ENCODE peak calls at places on chromosomes 11 and 22, in eight cellular contexts. U is SK-N-SH, O is Calu3, F is nephron progenitor cell, D is GM06990, H is fibroblast of pulmonary artery, T is fibroblast of lung, K is colonic mucosa. V is an unnamed sample.

GRCh38 chr11:129538323-129538722 is 162.7 kb downstream of the BARX2 start:
- DNase-seq in F (no peak), O (no peak), D (no peak), H (no peak), K (no peak), T (no peak), U (no peak), V (no peak)

GRCh38 chr11:79834015-79834414 is 393.2 kb upstream of the TENM4 start:
- DNase-seq in H (no peak), T (no peak), D (no peak), U (no peak), K (no peak), O (no peak), F (no peak), V (no peak)

GRCh38 chr11:103525069-103525468 is 415.8 kb downstream of the DYNC2H1 start:
- DNase-seq in K (no peak), U (no peak), D (no peak), T (peak; percentile 30), H (peak; percentile 65), F (no peak), O (peak; percentile 1), V (no peak)

GRCh38 chr11:19955660-19956059 is 204.6 kb downstream of the DBX1 start:
- DNase-seq in O (no peak), U (peak; percentile 55), D (no peak), T (no peak), K (no peak), F (no peak), H (no peak), V (no peak)

GRCh38 chr11:12771875-12772274 is 97.7 kb downstream of the TEAD1 start:
- DNase-seq in F (no peak), K (no peak), O (no peak), T (no peak), U (no peak), D (no peak), H (peak; percentile 41), V (no peak)

GRCh38 chr11:114916406-114916805 is 238.1 kb downstream of the NXPE2 start:
- DNase-seq in F (no peak), H (no peak), D (no peak), T (no peak), U (peak; percentile 66), O (no peak), K (no peak), V (no peak)

GRCh38 chr22:35203583-35203982 is 53.7 kb upstream of the HMGXB4 start:
- DNase-seq in D (no peak), T (no peak), U (no peak), F (no peak), K (no peak), O (no peak), H (no peak), V (no peak)

GRCh38 chr11:87820026-87820425 is 355.2 kb downstream of the RAB38 start:
- DNase-seq in H (no peak), K (no peak), F (no peak), O (no peak), T (peak; percentile 2), U (no peak), D (no peak), V (no peak)

GRCh38 chr11:75800136-75800675 is 14.8 kb upstream of the UVRAG start:
- DNase-seq in D (no peak), F (no peak), K (no peak), T (no peak), U (no peak), O (no peak), H (no peak), V (no peak)

GRCh38 chr11:14809466-14809865 is 82.6 kb downstream of the CYP2R1 start:
- DNase-seq in H (no peak), D (no peak), T (peak; percentile 29), O (no peak), F (no peak), K (no peak), U (no peak), V (no peak)

GRCh38 chr11:125946712-125947418 is 1.0 kb downstream of the VSIG10L2 start:
- DNase-seq in O (no peak), T (no peak), U (no peak), H (no peak), F (no peak), D (no peak), K (no peak), V (no peak)

GRCh38 chr11:46343520-46343919 is 3.7 kb upstream of the DGKZ start:
- DNase-seq in O (no peak), T (no peak), H (no peak), F (no peak), D (no peak), K (no peak), U (no peak), V (no peak)

GRCh38 chr11:130472434-130472961 is 24.1 kb downstream of the ADAMTS15 start:
- DNase-seq in O (no peak), H (no peak), D (no peak), F (no peak), U (no peak), T (no peak), K (no peak), V (no peak)

GRCh38 chr22:35619336-35620094 is 2.4 kb upstream of the MB start:
- DNase-seq in D (no peak), T (no peak), H (no peak), U (no peak), K (no peak), O (no peak), F (no peak), V (no peak)

GRCh38 chr22:30181459-30182353 is 64.9 kb downstream of the LIF start:
- DNase-seq in D (no peak), O (no peak), H (no peak), U (no peak), T (no peak), F (no peak), K (no peak), V (no peak)

GRCh38 chr11:123461164-123461563 is 31.1 kb downstream of the GRAMD1B start:
- DNase-seq in O (no peak), H (no peak), T (no peak), U (peak; percentile 44), F (no peak), K (no peak), D (no peak), V (no peak)

GRCh38 chr11:117005758-117006157 is 92.5 kb downstream of the SIK3 start:
- DNase-seq in O (no peak), K (no peak), U (no peak), D (no peak), T (no peak), F (no peak), H (no peak), V (no peak)

GRCh38 chr22:39170825-39171622 is 18.5 kb upstream of the CBX7 start:
- DNase-seq in U (peak; percentile 79), H (peak; percentile 74), D (peak; percentile 82), K (peak; percentile 82), O (peak; percentile 93), F (peak; percentile 92), T (peak; percentile 67), V (peak; percentile 95)

GRCh38 chr11:125268611-125269010 is 104.1 kb downstream of the PKNOX2 start:
- DNase-seq in K (no peak), O (no peak), U (no peak), H (no peak), D (no peak), T (no peak), F (no peak), V (no peak)

DNA sequence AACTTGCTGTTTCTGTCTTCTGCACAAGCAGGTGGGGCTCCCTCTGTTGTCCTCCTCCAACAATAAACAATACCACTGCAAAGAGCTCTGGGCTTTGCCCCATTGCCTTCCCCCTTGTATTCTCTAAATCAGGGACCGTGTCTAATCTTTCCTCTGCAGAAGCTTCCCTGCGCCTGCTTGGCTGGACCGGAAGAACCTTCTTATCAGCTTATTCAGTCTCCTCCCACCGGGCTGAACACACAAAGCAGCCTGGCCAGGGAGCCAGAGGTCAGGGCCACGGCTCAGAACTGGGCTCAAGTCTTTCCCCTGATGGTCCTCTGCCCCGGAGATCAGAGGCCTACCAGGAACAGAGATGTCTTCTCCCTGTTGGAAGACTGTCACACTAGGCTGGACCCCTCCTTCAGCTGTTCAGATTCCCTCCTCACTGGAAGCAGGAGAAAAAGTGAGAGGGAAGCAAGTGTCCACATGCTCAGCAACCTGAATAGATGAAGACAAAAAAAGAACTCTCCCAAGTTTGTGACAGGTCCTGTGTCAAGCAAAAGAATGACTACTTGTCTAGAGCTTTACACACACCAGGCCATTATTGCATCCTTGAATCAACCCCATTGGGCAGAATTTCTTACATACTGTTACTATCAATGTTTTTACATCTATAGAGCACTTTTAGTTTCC is 63.7 kb downstream of the RAB30 start:
- DNase-seq in O (peak; percentile 6), H (peak; percentile 35), T (no peak), F (peak; percentile 23), K (peak; percentile 76), D (no peak), U (peak; percentile 72), V (peak; percentile 46)
- TF ChIP-seq CTCF in O (no peak), H (no peak), T (no peak), F (no peak), K (no peak), D (peak; percentile 23), U (no peak), V (no peak)

DNA sequence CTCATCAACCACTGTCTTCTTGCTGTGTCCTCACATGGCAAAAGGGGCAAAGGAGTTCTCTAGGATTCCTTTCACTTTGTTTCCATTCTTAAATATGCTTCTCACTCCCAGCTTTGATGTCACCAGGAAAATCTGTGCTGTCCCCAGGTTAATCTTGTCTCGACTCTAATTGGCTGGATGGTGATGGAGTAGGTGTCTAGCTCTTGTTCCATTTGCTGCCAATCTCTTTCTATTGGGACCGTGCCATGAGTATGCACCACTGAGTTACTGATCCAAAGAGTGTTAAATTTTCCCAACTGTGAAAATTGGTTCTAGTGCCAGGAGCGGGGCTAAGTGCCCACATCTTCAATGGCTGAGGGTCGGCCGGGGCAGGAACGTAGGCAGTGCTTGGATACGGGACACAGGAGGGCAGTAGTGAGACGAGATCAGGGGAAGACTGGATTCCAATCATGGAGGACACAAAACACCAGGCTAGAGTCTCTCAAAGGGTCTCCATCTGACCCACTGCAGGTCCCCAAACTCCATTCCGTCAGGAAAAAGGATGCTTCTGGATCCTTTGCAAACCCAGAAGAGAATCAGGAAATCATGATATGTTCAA is 47.7 kb upstream of the CSNK2A3 start:
- DNase-seq in F (no peak), H (no peak), D (no peak), O (peak; percentile 21), U (no peak), K (no peak), T (no peak), V (peak; percentile 35)
- TF ChIP-seq CTCF in F (peak; percentile 11), H (no peak), D (peak; percentile 46), O (no peak), U (peak; percentile 32), K (no peak), T (no peak), V (peak; percentile 18)

GRCh38 chr11:92557848-92558247 is 333.2 kb downstream of the FAT3 start:
- DNase-seq in T (no peak), H (no peak), D (no peak), F (no peak), K (no peak), O (no peak), U (peak; percentile 7), V (no peak)
- TF ChIP-seq CTCF in T (no peak), H (no peak), D (no peak), F (no peak), K (no peak), O (no peak), U (no peak), V (no peak)

DNA sequence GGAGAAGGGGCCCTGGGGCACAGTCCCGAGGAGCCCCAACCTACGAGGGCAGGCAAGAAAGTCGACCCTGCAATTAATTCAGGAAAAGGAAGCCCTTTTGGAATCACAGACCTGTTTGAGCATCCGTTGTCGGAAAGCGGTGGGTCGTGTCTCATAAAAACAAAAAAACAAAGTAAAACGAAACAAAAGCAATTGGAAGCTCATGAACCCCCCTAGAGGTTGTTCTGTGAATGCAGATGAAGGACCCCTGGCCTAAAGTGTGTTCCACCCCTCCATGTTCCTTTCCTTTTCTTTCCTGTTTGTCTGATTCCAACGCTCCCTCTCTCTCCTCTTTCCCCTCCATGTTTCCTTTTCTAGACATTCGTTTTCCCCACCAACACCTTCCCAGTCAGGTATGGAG is 203.7 kb downstream of the GRIK4 start:
- DNase-seq in F (no peak), T (peak; percentile 28), O (no peak), D (no peak), K (no peak), H (peak; percentile 7), U (peak; percentile 66), V (no peak)
- TF ChIP-seq CTCF in F (peak; percentile 56), T (peak; percentile 66), O (peak; percentile 28), D (peak; percentile 71), K (no peak), H (peak; percentile 44), U (peak; percentile 52), V (peak; percentile 54)

V was measured in endothelial cell.